ENCODE peak calls at places on chromosomes 6 and 20, in four cellular contexts. J is A549; Q is stimulated activated CD4-positive, alpha-beta T cell treated with anti-CD3 and anti-CD28 coated beads, Interleukin-4, amount 100 ng/mL, for 1 hour; P is GM10248. T is an unnamed sample.

GRCh38 chr6:292506-293184 is 358 bp downstream of the DUSP22 start:
- DNase-seq in J (peak), Q (peak), P (peak), T (peak)

GRCh38 chr6:42315991-42316378 is 98.3 kb upstream of the MRPS10 start:
- DNase-seq in J (peak), Q (no peak), P (peak), T (peak)

GRCh38 chr20:33309631-33310030 is 26.6 kb downstream of the BPIFB1 start:
- DNase-seq in J (no peak), Q (no peak), P (no peak), T (no peak)

GRCh38 chr6:16533721-16534136 is 227.5 kb downstream of the ATXN1 start:
- DNase-seq in J (no peak), Q (no peak), P (no peak), T (no peak)

GRCh38 chr6:23174781-23175361 is 605.5 kb downstream of the HDGFL1 start:
- DNase-seq in J (peak), Q (no peak), P (no peak), T (peak)

GRCh38 chr6:114288696-114289095 is 54.1 kb downstream of the HS3ST5 start:
- DNase-seq in J (no peak), Q (no peak), P (no peak), T (no peak)

GRCh38 chr20:46022411-46023147 is 6.4 kb upstream of the SLC12A5 start:
- DNase-seq in J (peak), Q (peak), P (peak), T (no peak)

GRCh38 chr6:112485813-112486212 is 138.7 kb downstream of the RFPL4B start:
- DNase-seq in J (no peak), Q (no peak), P (no peak), T (no peak)